ENCODE peak calls at places on chromosomes 12 and 14, in ten cellular contexts. Z is activated naive CD4-positive, alpha-beta T cell treated with anti-CD3 and anti-CD28 coated beads, Interleukin-2, amount 10 ng/mL, durations not matched to agents 7 days and 5 days; F is naive B cell; D is substantia nigra; Y is neural progenitor cell; X is GM03348; W is B cell; L is COR-L47; E is cortex of kidney; C is NCI-H1436. B is an unnamed sample.

GRCh38 chr14:54364555-54365415 is 32.0 kb upstream of the CDKN3 start:
- DNase-seq in Z (no peak), F (no peak), D (no peak), Y (no peak), X (peak), W (no peak), L (no peak), E (no peak), C (no peak), B (no peak)

GRCh38 chr12:93813972-93814821 is 137.0 kb downstream of the CRADD start:
- DNase-seq in Z (no peak), F (no peak), D (peak), Y (no peak), X (peak), W (no peak), L (no peak), E (no peak), C (no peak), B (peak)

GRCh38 chr14:90194706-90195105 is 61.6 kb upstream of the PSMC1 start:
- DNase-seq in Z (no peak), F (no peak), D (no peak), Y (no peak), X (no peak), W (no peak), L (no peak), E (no peak), C (no peak), B (no peak)

GRCh38 chr12:71472441-71472911 is 32.9 kb downstream of the LGR5 start:
- DNase-seq in Z (no peak), F (no peak), D (no peak), Y (no peak), X (peak), W (no peak), L (no peak), E (no peak), C (no peak), B (no peak)

GRCh38 chr12:97148941-97149559 is 242.0 kb downstream of the NEDD1 start:
- DNase-seq in Z (peak), F (peak), D (no peak), Y (peak), X (peak), W (peak), L (peak), E (no peak), C (peak), B (peak)

GRCh38 chr12:38921025-38921677 is 15.8 kb upstream of the CPNE8 start:
- DNase-seq in Z (peak), F (no peak), D (no peak), Y (peak), X (no peak), W (no peak), L (peak), E (no peak), C (no peak), B (no peak)

GRCh38 chr14:90568405-90568804 is 171.6 kb downstream of the CALM1 start:
- DNase-seq in Z (no peak), F (no peak), D (no peak), Y (no peak), X (no peak), W (no peak), L (no peak), E (no peak), C (no peak), B (peak)

GRCh38 chr12:53820503-53820902 is 68.7 kb upstream of the CISTR start:
- DNase-seq in Z (no peak), F (no peak), D (no peak), Y (no peak), X (peak), W (no peak), L (no peak), E (no peak), C (no peak), B (no peak)

GRCh38 chr14:105069887-105070759 is 4.9 kb upstream of the GPR132 start:
- DNase-seq in Z (peak), F (no peak), D (no peak), Y (no peak), X (peak), W (no peak), L (no peak), E (no peak), C (no peak), B (no peak)

GRCh38 chr14:91284146-91284790 is 39.8 kb upstream of the GPR68 start:
- DNase-seq in Z (no peak), F (no peak), D (no peak), Y (no peak), X (peak), W (no peak), L (no peak), E (no peak), C (no peak), B (no peak)

GRCh38 chr14:38339704-38340103 is 83.8 kb upstream of the CLEC14A start:
- DNase-seq in Z (no peak), F (no peak), D (no peak), Y (no peak), X (peak), W (no peak), L (no peak), E (no peak), C (no peak), B (no peak)

GRCh38 chr12:57726884-57727757 is 11.4 kb downstream of the AGAP2 start:
- DNase-seq in Z (no peak), F (no peak), D (no peak), Y (peak), X (no peak), W (no peak), L (peak), E (no peak), C (no peak), B (no peak)

GRCh38 chr12:78101946-78102635 is 271.4 kb downstream of the NAV3 start:
- DNase-seq in Z (no peak), F (no peak), D (no peak), Y (no peak), X (no peak), W (no peak), L (no peak), E (no peak), C (no peak), B (no peak)

GRCh38 chr12:31749024-31749704 is 20.3 kb upstream of the AMN1 start:
- DNase-seq in Z (peak), F (peak), D (no peak), Y (no peak), X (peak), W (no peak), L (peak), E (no peak), C (peak), B (no peak)

GRCh38 chr12:46369474-46370379 is 2.8 kb downstream of the SLC38A2 start:
- DNase-seq in Z (no peak), F (no peak), D (no peak), Y (no peak), X (no peak), W (no peak), L (no peak), E (no peak), C (no peak), B (no peak)

GRCh38 chr14:95183532-95184412 is 26.4 kb upstream of the DICER1 start:
- DNase-seq in Z (no peak), F (no peak), D (no peak), Y (no peak), X (no peak), W (no peak), L (no peak), E (no peak), C (no peak), B (no peak)